ENCODE peak calls at places on chromosomes 5 and 9, in seven cellular contexts. R, Q, H, C, T, A and W are unnamed samples.

GRCh38 chr9:126170286-126170823 is 156.3 kb upstream of the MVB12B start:
- DNase-seq in R (no peak), Q (no peak), H (peak), C (no peak), T (no peak), A (no peak), W (no peak)

GRCh38 chr9:100579665-100580064 is 1.8 kb downstream of the CAVIN4 start:
- DNase-seq in R (no peak), Q (no peak), H (no peak), C (no peak), T (no peak), A (no peak), W (no peak)

GRCh38 chr5:169668732-169669131 is 31.7 kb downstream of the DOCK2 start:
- DNase-seq in R (no peak), Q (no peak), H (no peak), C (no peak), T (peak), A (peak), W (no peak)

GRCh38 chr5:143932584-143932983 is 120.6 kb downstream of the HMHB1 start:
- DNase-seq in R (no peak), Q (no peak), H (no peak), C (no peak), T (no peak), A (no peak), W (no peak)

GRCh38 chr9:114518599-114519022 is 13.3 kb upstream of the WHRN start:
- DNase-seq in R (no peak), Q (no peak), H (no peak), C (no peak), T (no peak), A (no peak), W (no peak)

GRCh38 chr5:133225671-133226152 is 173.9 kb downstream of the HSPA4 start:
- DNase-seq in R (peak), Q (no peak), H (no peak), C (no peak), T (no peak), A (peak), W (peak)

GRCh38 chr5:13987843-13988464 is 43.5 kb upstream of the DNAH5 start:
- DNase-seq in R (peak), Q (peak), H (no peak), C (no peak), T (peak), A (peak), W (no peak)

GRCh38 chr9:109941771-109942170 is 161.8 kb downstream of the PALM2AKAP2 start:
- DNase-seq in R (peak), Q (no peak), H (no peak), C (no peak), T (no peak), A (no peak), W (no peak)

GRCh38 chr9:121073038-121073437 is 1.7 kb upstream of the CNTRL start:
- DNase-seq in R (no peak), Q (no peak), H (peak), C (no peak), T (no peak), A (peak), W (no peak)

GRCh38 chr9:37251452-37251851 is 131.1 kb downstream of the ZCCHC7 start:
- DNase-seq in R (no peak), Q (no peak), H (no peak), C (no peak), T (no peak), A (no peak), W (no peak)

GRCh38 chr5:154858972-154859950 is 834 bp downstream of the CNOT8 start:
- DNase-seq in R (peak), Q (peak), H (no peak), C (no peak), T (no peak), A (no peak), W (no peak)